ENCODE peak calls at places on chromosome 2, in nine cellular contexts. One of them, this sample, is unnamed.

GRCh38 chr2:40363631-40364030 is 88.3 kb downstream of the SLC8A1 start:
- DNase-seq in WERI-Rb-1: no peak
- DNase-seq in foreskin fibroblast: peak; percentile 66
- DNase-seq in mucosa of descending colon: no peak
- DNase-seq in nephron progenitor cell: no peak
- DNase-seq in mammary epithelial cell: no peak
- DNase-seq in astrocyte: peak; percentile 83
- DNase-seq in HCT116: no peak
- DNase-seq in CD8-positive, alpha-beta T cell: no peak
- DNase-seq in this sample: no peak

GRCh38 chr2:238305092-238305862 is 15.0 kb upstream of the TRAF3IP1 start:
- DNase-seq in foreskin fibroblast: peak; percentile 15
- DNase-seq in CD8-positive, alpha-beta T cell: no peak
- DNase-seq in mucosa of descending colon: peak; percentile 53
- DNase-seq in nephron progenitor cell: no peak
- DNase-seq in WERI-Rb-1: peak; percentile 18
- DNase-seq in astrocyte: no peak
- DNase-seq in mammary epithelial cell: no peak
- DNase-seq in HCT116: no peak
- DNase-seq in this sample: no peak

GRCh38 chr2:68931149-68931711 is 21.5 kb downstream of the GKN2 start:
- DNase-seq in astrocyte: no peak
- DNase-seq in mammary epithelial cell: no peak
- DNase-seq in nephron progenitor cell: no peak
- DNase-seq in mucosa of descending colon: no peak
- DNase-seq in foreskin fibroblast: no peak
- DNase-seq in WERI-Rb-1: no peak
- DNase-seq in HCT116: no peak
- DNase-seq in CD8-positive, alpha-beta T cell: no peak
- DNase-seq in this sample: no peak

GRCh38 chr2:14199040-14199439 is 433.5 kb upstream of the LRATD1 start:
- DNase-seq in astrocyte: no peak
- DNase-seq in foreskin fibroblast: no peak
- DNase-seq in WERI-Rb-1: no peak
- DNase-seq in CD8-positive, alpha-beta T cell: no peak
- DNase-seq in nephron progenitor cell: no peak
- DNase-seq in mammary epithelial cell: no peak
- DNase-seq in HCT116: no peak
- DNase-seq in mucosa of descending colon: no peak
- DNase-seq in this sample: no peak

GRCh38 chr2:10057231-10058107 is 14.1 kb downstream of the KLF11 start:
- DNase-seq in WERI-Rb-1: peak; percentile 95
- DNase-seq in mammary epithelial cell: peak; percentile 83
- DNase-seq in nephron progenitor cell: peak; percentile 69
- DNase-seq in foreskin fibroblast: peak; percentile 90
- DNase-seq in HCT116: no peak
- DNase-seq in CD8-positive, alpha-beta T cell: no peak
- DNase-seq in mucosa of descending colon: peak; percentile 74
- DNase-seq in astrocyte: peak; percentile 65
- DNase-seq in this sample: peak; percentile 63

GRCh38 chr2:154557906-154558305 is 140.6 kb upstream of the KCNJ3 start:
- DNase-seq in mucosa of descending colon: no peak
- DNase-seq in mammary epithelial cell: no peak
- DNase-seq in CD8-positive, alpha-beta T cell: no peak
- DNase-seq in foreskin fibroblast: no peak
- DNase-seq in HCT116: no peak
- DNase-seq in WERI-Rb-1: no peak
- DNase-seq in astrocyte: no peak
- DNase-seq in nephron progenitor cell: no peak
- DNase-seq in this sample: no peak

GRCh38 chr2:217316743-217317142 is 456.9 kb upstream of the TNP1 start:
- DNase-seq in HCT116: no peak
- DNase-seq in mucosa of descending colon: no peak
- DNase-seq in WERI-Rb-1: no peak
- DNase-seq in CD8-positive, alpha-beta T cell: no peak
- DNase-seq in foreskin fibroblast: no peak
- DNase-seq in astrocyte: peak; percentile 80
- DNase-seq in nephron progenitor cell: no peak
- DNase-seq in mammary epithelial cell: no peak
- DNase-seq in this sample: no peak

GRCh38 chr2:213066445-213066746 is 85.0 kb downstream of the IKZF2 start:
- DNase-seq in foreskin fibroblast: no peak
- DNase-seq in mucosa of descending colon: no peak
- DNase-seq in CD8-positive, alpha-beta T cell: no peak
- DNase-seq in HCT116: no peak
- DNase-seq in WERI-Rb-1: no peak
- DNase-seq in nephron progenitor cell: no peak
- DNase-seq in mammary epithelial cell: no peak
- DNase-seq in astrocyte: no peak
- DNase-seq in this sample: no peak

GRCh38 chr2:83859553-83859952 is 599.5 kb downstream of the SUCLG1 start:
- DNase-seq in HCT116: no peak
- DNase-seq in mammary epithelial cell: no peak
- DNase-seq in CD8-positive, alpha-beta T cell: no peak
- DNase-seq in astrocyte: no peak
- DNase-seq in mucosa of descending colon: no peak
- DNase-seq in WERI-Rb-1: no peak
- DNase-seq in nephron progenitor cell: no peak
- DNase-seq in foreskin fibroblast: no peak
- DNase-seq in this sample: no peak

GRCh38 chr2:6932833-6933232 is 15.6 kb downstream of the RNF144A start:
- DNase-seq in foreskin fibroblast: no peak
- DNase-seq in astrocyte: no peak
- DNase-seq in nephron progenitor cell: no peak
- DNase-seq in mammary epithelial cell: no peak
- DNase-seq in mucosa of descending colon: no peak
- DNase-seq in HCT116: no peak
- DNase-seq in CD8-positive, alpha-beta T cell: no peak
- DNase-seq in WERI-Rb-1: no peak
- DNase-seq in this sample: no peak

GRCh38 chr2:182302174-182302573 is 124.7 kb downstream of the PDE1A start:
- DNase-seq in CD8-positive, alpha-beta T cell: no peak
- DNase-seq in foreskin fibroblast: peak; percentile 21
- DNase-seq in nephron progenitor cell: no peak
- DNase-seq in WERI-Rb-1: no peak
- DNase-seq in mammary epithelial cell: peak; percentile 13
- DNase-seq in HCT116: no peak
- DNase-seq in astrocyte: peak; percentile 89
- DNase-seq in mucosa of descending colon: no peak
- DNase-seq in this sample: no peak

GRCh38 chr2:149329068-149329467 is 1.3 kb upstream of the LYPD6 start:
- DNase-seq in foreskin fibroblast: peak; percentile 28
- DNase-seq in WERI-Rb-1: peak; percentile 67
- DNase-seq in mucosa of descending colon: peak; percentile 32
- DNase-seq in nephron progenitor cell: no peak
- DNase-seq in CD8-positive, alpha-beta T cell: no peak
- DNase-seq in mammary epithelial cell: no peak
- DNase-seq in astrocyte: no peak
- DNase-seq in HCT116: peak; percentile 16
- DNase-seq in this sample: peak; percentile 51

GRCh38 chr2:240499309-240500301 is 58.2 kb downstream of the ANKMY1 start:
- DNase-seq in WERI-Rb-1: no peak
- DNase-seq in astrocyte: no peak
- DNase-seq in mammary epithelial cell: no peak
- DNase-seq in mucosa of descending colon: no peak
- DNase-seq in foreskin fibroblast: no peak
- DNase-seq in CD8-positive, alpha-beta T cell: no peak
- DNase-seq in nephron progenitor cell: no peak
- DNase-seq in HCT116: no peak
- DNase-seq in this sample: no peak

GRCh38 chr2:223787358-223787757 is 50.0 kb downstream of the AP1S3 start:
- DNase-seq in astrocyte: no peak
- DNase-seq in HCT116: no peak
- DNase-seq in mammary epithelial cell: no peak
- DNase-seq in WERI-Rb-1: no peak
- DNase-seq in foreskin fibroblast: peak; percentile 28
- DNase-seq in nephron progenitor cell: no peak
- DNase-seq in CD8-positive, alpha-beta T cell: no peak
- DNase-seq in mucosa of descending colon: no peak
- DNase-seq in this sample: no peak
- TF ChIP-seq CTCF in astrocyte: no peak
- TF ChIP-seq CTCF in HCT116: no peak
- TF ChIP-seq CTCF in mammary epithelial cell: no peak
- TF ChIP-seq CTCF in WERI-Rb-1: no peak
- TF ChIP-seq CTCF in foreskin fibroblast: no peak
- TF ChIP-seq CTCF in nephron progenitor cell: no peak
- TF ChIP-seq CTCF in CD8-positive, alpha-beta T cell: no peak
- TF ChIP-seq CTCF in mucosa of descending colon: no peak
- TF ChIP-seq CTCF in this sample: no peak

GRCh38 chr2:66427219-66427768 is 7.6 kb upstream of the MEIS1 start:
- DNase-seq in foreskin fibroblast: peak; percentile 19
- DNase-seq in nephron progenitor cell: no peak
- DNase-seq in astrocyte: no peak
- DNase-seq in HCT116: no peak
- DNase-seq in mammary epithelial cell: no peak
- DNase-seq in WERI-Rb-1: no peak
- DNase-seq in CD8-positive, alpha-beta T cell: no peak
- DNase-seq in mucosa of descending colon: no peak
- DNase-seq in this sample: no peak

GRCh38 chr2:66430195-66430905 is 4.6 kb upstream of the MEIS1 start:
- DNase-seq in mammary epithelial cell: no peak
- DNase-seq in foreskin fibroblast: no peak
- DNase-seq in nephron progenitor cell: no peak
- DNase-seq in CD8-positive, alpha-beta T cell: no peak
- DNase-seq in mucosa of descending colon: no peak
- DNase-seq in WERI-Rb-1: no peak
- DNase-seq in HCT116: no peak
- DNase-seq in astrocyte: no peak
- DNase-seq in this sample: no peak

GRCh38 chr2:66426250-66427064 is 8.5 kb upstream of the MEIS1 start:
- DNase-seq in WERI-Rb-1: no peak
- DNase-seq in astrocyte: no peak
- DNase-seq in mucosa of descending colon: no peak
- DNase-seq in mammary epithelial cell: no peak
- DNase-seq in HCT116: no peak
- DNase-seq in nephron progenitor cell: peak; percentile 54
- DNase-seq in foreskin fibroblast: peak; percentile 23
- DNase-seq in CD8-positive, alpha-beta T cell: no peak
- DNase-seq in this sample: peak; percentile 42

GRCh38 chr2:66430906-66431619 is 3.9 kb upstream of the MEIS1 start:
- DNase-seq in HCT116: no peak
- DNase-seq in mucosa of descending colon: no peak
- DNase-seq in foreskin fibroblast: no peak
- DNase-seq in nephron progenitor cell: no peak
- DNase-seq in mammary epithelial cell: no peak
- DNase-seq in WERI-Rb-1: no peak
- DNase-seq in astrocyte: no peak
- DNase-seq in CD8-positive, alpha-beta T cell: no peak
- DNase-seq in this sample: no peak

DNA sequence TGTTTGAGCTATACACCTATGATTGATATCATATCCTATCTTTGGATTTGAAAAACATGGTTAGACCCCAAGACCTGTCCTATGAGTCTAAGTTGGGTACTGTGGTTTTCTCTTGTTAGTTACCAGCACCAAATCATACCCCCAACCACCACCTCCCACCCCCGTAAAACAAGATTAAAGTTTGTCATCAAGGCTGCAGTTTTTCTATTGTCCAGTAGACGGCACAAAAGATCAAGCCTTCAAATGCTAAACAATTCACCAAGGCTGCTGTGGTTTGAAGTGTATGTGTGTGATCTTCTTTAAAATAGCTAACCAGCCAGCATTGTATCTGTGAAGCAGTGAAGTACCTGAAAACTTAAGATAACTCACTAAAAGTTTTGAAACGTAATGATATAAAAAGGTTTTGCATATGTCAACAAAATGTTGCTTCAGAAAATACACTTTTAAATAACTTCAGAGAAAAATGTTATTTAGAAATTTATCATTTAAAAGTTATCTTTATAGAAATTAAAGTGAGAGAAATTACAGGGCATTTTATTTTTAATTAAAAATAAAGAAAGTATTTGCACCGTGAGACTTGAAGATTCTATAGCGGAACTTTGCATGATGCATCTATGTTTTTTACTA is 5.8 kb upstream of the MEIS1 start:
- DNase-seq in foreskin fibroblast: peak; percentile 78
- DNase-seq in WERI-Rb-1: peak; percentile 38
- DNase-seq in nephron progenitor cell: no peak
- DNase-seq in HCT116: peak; percentile 18
- DNase-seq in CD8-positive, alpha-beta T cell: no peak
- DNase-seq in mammary epithelial cell: peak; percentile 41
- DNase-seq in mucosa of descending colon: peak; percentile 51
- DNase-seq in astrocyte: peak; percentile 38
- DNase-seq in this sample: no peak
- TF ChIP-seq CTCF in foreskin fibroblast: peak; percentile 87
- TF ChIP-seq CTCF in WERI-Rb-1: peak; percentile 90
- TF ChIP-seq CTCF in nephron progenitor cell: peak; percentile 83
- TF ChIP-seq CTCF in HCT116: peak; percentile 79
- TF ChIP-seq CTCF in CD8-positive, alpha-beta T cell: no peak
- TF ChIP-seq CTCF in mammary epithelial cell: peak; percentile 95
- TF ChIP-seq CTCF in mucosa of descending colon: peak; percentile 53
- TF ChIP-seq CTCF in astrocyte: peak; percentile 94
- TF ChIP-seq CTCF in this sample: peak; percentile 86

GRCh38 chr2:234483568-234484251 is 13.2 kb downstream of the ARL4C start:
- DNase-seq in WERI-Rb-1: no peak
- DNase-seq in HCT116: no peak
- DNase-seq in nephron progenitor cell: no peak
- DNase-seq in foreskin fibroblast: no peak
- DNase-seq in astrocyte: no peak
- DNase-seq in mucosa of descending colon: peak; percentile 38
- DNase-seq in CD8-positive, alpha-beta T cell: peak; percentile 81
- DNase-seq in mammary epithelial cell: no peak
- DNase-seq in this sample: no peak
- TF ChIP-seq CTCF in WERI-Rb-1: no peak
- TF ChIP-seq CTCF in HCT116: peak; percentile 41
- TF ChIP-seq CTCF in nephron progenitor cell: no peak
- TF ChIP-seq CTCF in foreskin fibroblast: no peak
- TF ChIP-seq CTCF in astrocyte: no peak
- TF ChIP-seq CTCF in mucosa of descending colon: no peak
- TF ChIP-seq CTCF in CD8-positive, alpha-beta T cell: peak; percentile 70
- TF ChIP-seq CTCF in mammary epithelial cell: peak; percentile 21
- TF ChIP-seq CTCF in this sample: no peak

GRCh38 chr2:173752152-173752551 is 213.0 kb downstream of the SP3 start:
- DNase-seq in foreskin fibroblast: peak; percentile 52
- DNase-seq in WERI-Rb-1: no peak
- DNase-seq in CD8-positive, alpha-beta T cell: no peak
- DNase-seq in mucosa of descending colon: no peak
- DNase-seq in mammary epithelial cell: no peak
- DNase-seq in HCT116: peak; percentile 13
- DNase-seq in nephron progenitor cell: no peak
- DNase-seq in astrocyte: no peak
- DNase-seq in this sample: no peak
- TF ChIP-seq CTCF in foreskin fibroblast: peak; percentile 46
- TF ChIP-seq CTCF in WERI-Rb-1: peak; percentile 53
- TF ChIP-seq CTCF in CD8-positive, alpha-beta T cell: no peak
- TF ChIP-seq CTCF in mucosa of descending colon: no peak
- TF ChIP-seq CTCF in mammary epithelial cell: peak; percentile 67
- TF ChIP-seq CTCF in HCT116: peak; percentile 55
- TF ChIP-seq CTCF in nephron progenitor cell: no peak
- TF ChIP-seq CTCF in astrocyte: peak; percentile 19
- TF ChIP-seq CTCF in this sample: no peak

GRCh38 chr2:189542145-189542882 is 38.3 kb downstream of the SLC40A1 start:
- DNase-seq in mammary epithelial cell: no peak
- DNase-seq in mucosa of descending colon: peak; percentile 82
- DNase-seq in WERI-Rb-1: no peak
- DNase-seq in foreskin fibroblast: no peak
- DNase-seq in HCT116: no peak
- DNase-seq in CD8-positive, alpha-beta T cell: no peak
- DNase-seq in nephron progenitor cell: no peak
- DNase-seq in astrocyte: no peak
- DNase-seq in this sample: no peak
- TF ChIP-seq CTCF in mammary epithelial cell: no peak
- TF ChIP-seq CTCF in mucosa of descending colon: no peak
- TF ChIP-seq CTCF in WERI-Rb-1: no peak
- TF ChIP-seq CTCF in foreskin fibroblast: no peak
- TF ChIP-seq CTCF in HCT116: no peak
- TF ChIP-seq CTCF in CD8-positive, alpha-beta T cell: no peak
- TF ChIP-seq CTCF in nephron progenitor cell: no peak
- TF ChIP-seq CTCF in astrocyte: no peak
- TF ChIP-seq CTCF in this sample: no peak

GRCh38 chr2:236612737-236613136 is 43.1 kb downstream of the ACKR3 start:
- DNase-seq in WERI-Rb-1: no peak
- DNase-seq in mucosa of descending colon: no peak
- DNase-seq in mammary epithelial cell: no peak
- DNase-seq in CD8-positive, alpha-beta T cell: no peak
- DNase-seq in nephron progenitor cell: no peak
- DNase-seq in HCT116: no peak
- DNase-seq in astrocyte: no peak
- DNase-seq in foreskin fibroblast: no peak
- DNase-seq in this sample: no peak
- TF ChIP-seq CTCF in WERI-Rb-1: no peak
- TF ChIP-seq CTCF in mucosa of descending colon: no peak
- TF ChIP-seq CTCF in mammary epithelial cell: no peak
- TF ChIP-seq CTCF in CD8-positive, alpha-beta T cell: no peak
- TF ChIP-seq CTCF in nephron progenitor cell: no peak
- TF ChIP-seq CTCF in HCT116: no peak
- TF ChIP-seq CTCF in astrocyte: no peak
- TF ChIP-seq CTCF in foreskin fibroblast: no peak
- TF ChIP-seq CTCF in this sample: no peak

This sample was measured in glutamatergic neuron.